ENCODE peak calls at places on chromosomes 12 and 14, in four cellular contexts. G, O, S and Q are unnamed samples.
A peak's percentile ranks its signal among the peaks of the same experiment; 100 is the strongest.

GRCh38 chr12:4545195-4545594 is 6.5 kb downstream of the RAD51AP1 start:
- DNase-seq in G (no peak), O (no peak), S (no peak), Q (no peak)

GRCh38 chr12:66352197-66352596 is 49.9 kb downstream of the HELB start:
- DNase-seq in G (no peak), O (no peak), S (no peak), Q (peak; percentile 22)

GRCh38 chr14:21087294-21088091 is 11.0 kb downstream of the ZNF219 start:
- DNase-seq in G (peak; percentile 10), O (peak; percentile 79), S (no peak), Q (peak; percentile 45)

GRCh38 chr12:124278389-124279101 is 16.3 kb upstream of the RFLNA start:
- DNase-seq in G (peak; percentile 6), O (no peak), S (no peak), Q (peak; percentile 45)

GRCh38 chr12:8996682-8997405 is 7.5 kb downstream of the KLRG1 start:
- DNase-seq in G (no peak), O (no peak), S (no peak), Q (no peak)

GRCh38 chr12:402127-402456 is 648 bp downstream of the CCDC77 start:
- DNase-seq in G (no peak), O (no peak), S (no peak), Q (no peak)

GRCh38 chr12:2382391-2383155 is 329.8 kb downstream of the CACNA1C start:
- DNase-seq in G (no peak), O (no peak), S (no peak), Q (no peak)

GRCh38 chr12:57096099-57096572 is 7.2 kb downstream of the NAB2 start:
- DNase-seq in G (no peak), O (no peak), S (no peak), Q (no peak)

GRCh38 chr12:14402697-14403096 is 37.2 kb downstream of the ATF7IP start:
- DNase-seq in G (no peak), O (no peak), S (no peak), Q (no peak)

GRCh38 chr14:58659846-58660245 is 22.1 kb downstream of the DACT1 start:
- DNase-seq in G (no peak), O (no peak), S (no peak), Q (no peak)

GRCh38 chr12:59736786-59737185 is 141.0 kb downstream of the SLC16A7 start:
- DNase-seq in G (no peak), O (no peak), S (no peak), Q (no peak)

GRCh38 chr14:23389396-23389795 is 12.6 kb downstream of the CMTM5 start:
- DNase-seq in G (no peak), O (no peak), S (no peak), Q (no peak)

GRCh38 chr12:78293039-78293686 is 462.5 kb downstream of the NAV3 start:
- DNase-seq in G (no peak), O (no peak), S (no peak), Q (no peak)

GRCh38 chr12:89962648-89963047 is 254.0 kb upstream of the ATP2B1 start:
- DNase-seq in G (no peak), O (no peak), S (no peak), Q (no peak)

GRCh38 chr12:85413266-85413665 is 133.2 kb downstream of the ALX1 start:
- DNase-seq in G (no peak), O (no peak), S (no peak), Q (no peak)

GRCh38 chr12:88273450-88273849 is 131.3 kb downstream of the TMTC3 start:
- DNase-seq in G (no peak), O (no peak), S (no peak), Q (no peak)

GRCh38 chr14:68495101-68495637 is 297.7 kb downstream of the ZFP36L1 start:
- DNase-seq in G (no peak), O (peak; percentile 36), S (no peak), Q (no peak)

GRCh38 chr14:23435540-23436326 is at the start of gene MYH7:
- DNase-seq in G (no peak), O (no peak), S (no peak), Q (no peak)

GRCh38 chr14:35539969-35540368 is 6.0 kb downstream of the INSM2 start:
- DNase-seq in G (no peak), O (no peak), S (no peak), Q (no peak)

GRCh38 chr12:48903363-48903981 is 21.8 kb downstream of the FKBP11 start:
- DNase-seq in G (no peak), O (no peak), S (no peak), Q (no peak)

GRCh38 chr12:124626841-124627502 is 59.6 kb upstream of the NCOR2 start:
- DNase-seq in G (peak; percentile 29), O (no peak), S (no peak), Q (no peak)

GRCh38 chr12:6347367-6348338 is 5.8 kb upstream of the TNFRSF1A start:
- DNase-seq in G (no peak), O (no peak), S (no peak), Q (no peak)

GRCh38 chr12:67827820-67828383 is 161.3 kb upstream of the IFNG-AS1 start:
- DNase-seq in G (no peak), O (no peak), S (no peak), Q (no peak)